ENCODE peak calls at places on chromosomes 2 and 18, in seven cellular contexts. M is NCI-H1092 treated with DMSO at 0.1 percent for 48 hours; L is Calu3; H is stimulated activated CD8-positive, alpha-beta memory T cell treated with anti-CD3 and anti-CD28 coated beads, Interleukin-7, amount 100 ng/mL, for 24 hours; D is RWPE1; T is progenitor cell of endocrine pancreas; A is tibial artery. P is an unnamed sample.

GRCh38 chr2:215828528-215829184 is 184.7 kb downstream of the MREG start:
- DNase-seq in A (no peak), T (no peak), L (peak), D (peak), H (no peak), M (peak), P (peak)

GRCh38 chr2:181686566-181687185 is 6.4 kb upstream of the NEUROD1 start:
- DNase-seq in D (no peak), H (no peak), T (no peak), M (peak), L (no peak), A (no peak), P (no peak)

GRCh38 chr18:49459404-49460171 is 857 bp downstream of the DYM start:
- DNase-seq in T (no peak), L (no peak), H (no peak), A (no peak), D (peak), M (peak), P (no peak)

GRCh38 chr2:165901595-165901994 is 52.0 kb downstream of the TTC21B start:
- DNase-seq in D (no peak), T (no peak), H (no peak), M (no peak), L (no peak), A (no peak), P (no peak)

GRCh38 chr2:128291161-128291843 is 27.4 kb downstream of the HS6ST1 start:
- DNase-seq in T (no peak), L (no peak), D (no peak), M (no peak), H (no peak), A (no peak), P (no peak)

GRCh38 chr2:190717764-190718651 is 69.1 kb downstream of the NAB1 start:
- DNase-seq in L (no peak), M (peak), T (no peak), H (no peak), D (no peak), A (no peak), P (no peak)

GRCh38 chr2:48694143-48694542 is 61.4 kb downstream of the LHCGR start:
- DNase-seq in H (no peak), D (no peak), A (no peak), M (no peak), T (no peak), L (no peak), P (no peak)

GRCh38 chr2:37892436-37893114 is 32.5 kb upstream of the RMDN2 start:
- DNase-seq in D (no peak), L (no peak), H (no peak), T (no peak), M (no peak), A (no peak), P (no peak)

GRCh38 chr2:59012234-59012633 is 771.1 kb upstream of the FANCL start:
- DNase-seq in M (no peak), A (no peak), T (no peak), H (no peak), D (no peak), L (no peak), P (no peak)

GRCh38 chr2:199230091-199230490 is 227.6 kb downstream of the SATB2 start:
- DNase-seq in L (no peak), A (no peak), D (no peak), M (no peak), H (no peak), T (no peak), P (no peak)

GRCh38 chr2:20755132-20755800 is 67.6 kb downstream of the LDAH start:
- DNase-seq in M (no peak), A (no peak), H (no peak), D (no peak), T (no peak), L (no peak), P (no peak)

GRCh38 chr18:66757946-66758345 is 154.1 kb upstream of the CDH19 start:
- DNase-seq in L (no peak), H (no peak), T (no peak), A (no peak), D (no peak), M (no peak), P (no peak)

GRCh38 chr2:233976690-233977294 is 59.6 kb downstream of the TRPM8 start:
- DNase-seq in H (no peak), M (peak), T (no peak), D (peak), L (peak), A (no peak), P (no peak)

GRCh38 chr2:46967990-46968647 is 52.5 kb upstream of the MCFD2 start:
- DNase-seq in M (no peak), A (peak), T (no peak), H (no peak), D (peak), L (peak), P (peak)

GRCh38 chr2:33023732-33024301 is 77.1 kb downstream of the LTBP1 start:
- DNase-seq in A (no peak), L (no peak), D (no peak), H (no peak), T (no peak), M (no peak), P (no peak)

GRCh38 chr2:53545159-53546055 is 222.2 kb upstream of the CHAC2 start:
- DNase-seq in L (no peak), D (no peak), T (no peak), M (peak), A (no peak), H (no peak), P (peak)

GRCh38 chr18:40109251-40110049 is 1845.6 kb upstream of the PIK3C3 start:
- DNase-seq in M (peak), A (no peak), L (no peak), T (no peak), H (no peak), D (no peak), P (no peak)

GRCh38 chr18:12654971-12655370 is 2.9 kb downstream of the SPIRE1 start:
- DNase-seq in M (no peak), T (no peak), L (no peak), H (no peak), A (no peak), D (no peak), P (no peak)

GRCh38 chr2:175036582-175037018 is 31.4 kb upstream of the CHN1 start:
- DNase-seq in H (no peak), M (peak), A (no peak), D (peak), T (no peak), L (no peak), P (no peak)

GRCh38 chr2:239055756-239056493 is 208.0 kb downstream of the TWIST2 start:
- DNase-seq in L (no peak), A (no peak), M (no peak), T (no peak), D (no peak), H (no peak), P (no peak)

GRCh38 chr2:239498981-239499633 is 98.3 kb upstream of the HDAC4 start:
- DNase-seq in H (no peak), L (no peak), D (no peak), T (no peak), A (peak), M (no peak), P (peak)

GRCh38 chr2:106296182-106296815 is 102.2 kb upstream of the UXS1 start:
- DNase-seq in L (no peak), H (no peak), A (no peak), M (no peak), D (no peak), T (no peak), P (no peak)